ENCODE peak calls at places on chromosomes 5 and 9, in four cellular contexts. One of them, this sample, is unnamed.

GRCh38 chr5:88190106-88190834 is 78.4 kb downstream of the TMEM161B start:
- DNase-seq in esophagus squamous epithelium: no peak
- DNase-seq in tibial nerve: no peak
- DNase-seq in psoas muscle: no peak
- DNase-seq in this sample: no peak

GRCh38 chr5:152051499-152052454 is 127.1 kb upstream of the GLRA1 start:
- DNase-seq in esophagus squamous epithelium: no peak
- DNase-seq in tibial nerve: no peak
- DNase-seq in psoas muscle: no peak
- DNase-seq in this sample: no peak

GRCh38 chr5:55933377-55934116 is 61.2 kb downstream of the IL6ST start:
- DNase-seq in esophagus squamous epithelium: no peak
- DNase-seq in tibial nerve: no peak
- DNase-seq in psoas muscle: no peak
- DNase-seq in this sample: no peak

GRCh38 chr5:1540166-1540565 is 16.4 kb upstream of the LPCAT1 start:
- DNase-seq in esophagus squamous epithelium: no peak
- DNase-seq in tibial nerve: no peak
- DNase-seq in psoas muscle: peak
- DNase-seq in this sample: peak

GRCh38 chr9:124522121-124523098 is 15.2 kb upstream of the NR5A1 start:
- DNase-seq in esophagus squamous epithelium: no peak
- DNase-seq in tibial nerve: no peak
- DNase-seq in psoas muscle: no peak
- DNase-seq in this sample: no peak

GRCh38 chr5:152505442-152506042 is 100.5 kb upstream of the NMUR2 start:
- DNase-seq in esophagus squamous epithelium: no peak
- DNase-seq in tibial nerve: peak
- DNase-seq in psoas muscle: no peak
- DNase-seq in this sample: peak

GRCh38 chr5:143592648-143593047 is 189.2 kb upstream of the NR3C1 start:
- DNase-seq in esophagus squamous epithelium: no peak
- DNase-seq in tibial nerve: peak
- DNase-seq in psoas muscle: no peak
- DNase-seq in this sample: no peak

GRCh38 chr9:99433555-99433954 is 211.5 kb downstream of the SEC61B start:
- DNase-seq in esophagus squamous epithelium: no peak
- DNase-seq in tibial nerve: no peak
- DNase-seq in psoas muscle: peak
- DNase-seq in this sample: no peak

GRCh38 chr5:1840741-1841521 is 39.7 kb downstream of the NDUFS6 start:
- DNase-seq in esophagus squamous epithelium: no peak
- DNase-seq in tibial nerve: no peak
- DNase-seq in psoas muscle: no peak
- DNase-seq in this sample: no peak

GRCh38 chr5:147887925-147888324 is 9.4 kb downstream of the SCGB3A2 start:
- DNase-seq in esophagus squamous epithelium: no peak
- DNase-seq in tibial nerve: no peak
- DNase-seq in psoas muscle: no peak
- DNase-seq in this sample: no peak

GRCh38 chr9:134172198-134173126 is 8.1 kb upstream of the RNU6ATAC start:
- DNase-seq in esophagus squamous epithelium: no peak
- DNase-seq in tibial nerve: no peak
- DNase-seq in psoas muscle: peak
- DNase-seq in this sample: no peak

GRCh38 chr5:52802272-52803011 is 14.7 kb downstream of the ITGA1 start:
- DNase-seq in esophagus squamous epithelium: no peak
- DNase-seq in tibial nerve: no peak
- DNase-seq in psoas muscle: no peak
- DNase-seq in this sample: no peak

GRCh38 chr5:93579561-93580386 is 1.2 kb downstream of the NR2F1-AS1 start:
- DNase-seq in esophagus squamous epithelium: no peak
- DNase-seq in tibial nerve: no peak
- DNase-seq in psoas muscle: no peak
- DNase-seq in this sample: no peak

GRCh38 chr5:14714706-14715105 is 50.2 kb downstream of the OTULIN start:
- DNase-seq in esophagus squamous epithelium: no peak
- DNase-seq in tibial nerve: no peak
- DNase-seq in psoas muscle: peak
- DNase-seq in this sample: no peak

GRCh38 chr9:74858753-74859414 is 28.8 kb downstream of the TRPM6 start:
- DNase-seq in esophagus squamous epithelium: no peak
- DNase-seq in tibial nerve: no peak
- DNase-seq in psoas muscle: no peak
- DNase-seq in this sample: no peak

GRCh38 chr5:21199087-21199486 is 1211.1 kb upstream of the CDH18 start:
- DNase-seq in esophagus squamous epithelium: no peak
- DNase-seq in tibial nerve: no peak
- DNase-seq in psoas muscle: no peak
- DNase-seq in this sample: no peak

DNA sequence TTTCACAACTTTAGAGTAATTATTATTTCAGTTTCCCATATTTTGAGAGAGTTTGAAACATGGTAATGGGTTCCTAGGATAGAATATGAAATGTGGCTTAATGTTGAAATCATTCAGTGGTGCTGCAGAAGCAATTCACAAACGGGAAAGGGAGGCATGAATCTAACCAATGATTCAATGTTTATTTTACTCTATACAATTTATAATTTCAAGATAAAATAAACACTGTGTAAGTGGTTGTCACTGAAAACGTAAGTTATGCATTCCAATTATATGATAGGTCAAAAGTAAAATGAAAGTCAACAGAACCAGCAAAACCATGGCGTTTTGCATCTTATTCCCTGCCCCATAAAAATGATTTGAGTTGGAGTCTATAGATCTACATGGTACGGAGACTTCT is 1207.1 kb upstream of the CDH18 start:
- DNase-seq in esophagus squamous epithelium: no peak
- DNase-seq in tibial nerve: no peak
- DNase-seq in psoas muscle: no peak
- DNase-seq in this sample: no peak
- H3K27ac ChIP-seq in esophagus squamous epithelium: no peak
- H3K27ac ChIP-seq in tibial nerve: no peak
- H3K27ac ChIP-seq in psoas muscle: no peak
- H3K27ac ChIP-seq in this sample: no peak

DNA sequence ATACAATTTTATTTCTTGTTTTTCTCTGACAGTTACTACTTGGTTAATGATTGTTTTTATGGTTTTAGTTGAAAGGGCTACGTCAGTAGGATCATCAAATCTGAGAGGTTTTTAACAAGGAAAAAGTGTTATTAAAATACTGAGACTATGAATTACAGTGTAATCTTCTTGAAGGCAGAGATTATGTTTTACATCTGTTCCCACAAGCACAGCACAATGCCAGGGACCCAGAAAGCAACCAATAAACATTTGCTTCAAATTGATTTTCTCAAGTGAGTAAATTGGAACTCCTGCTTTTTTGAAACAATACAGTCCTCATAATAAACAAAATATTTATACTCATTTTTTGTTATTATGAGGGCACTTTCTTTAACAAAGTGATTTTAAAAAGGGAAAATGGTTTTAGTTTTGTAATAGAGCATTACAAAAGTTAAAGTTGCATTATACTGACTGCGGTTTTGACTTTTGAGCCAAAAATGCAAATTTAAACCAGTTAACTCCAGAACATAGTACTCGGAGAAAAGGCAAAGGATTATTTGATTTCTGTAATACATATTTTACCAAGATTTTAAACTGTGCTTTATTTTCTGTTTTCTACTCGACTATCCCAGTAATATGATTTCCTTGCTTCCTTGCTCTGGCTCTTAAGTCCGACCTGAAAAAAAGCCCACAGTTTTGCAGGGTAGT is 176.9 kb downstream of the GDNF start:
- DNase-seq in esophagus squamous epithelium: no peak
- DNase-seq in tibial nerve: no peak
- DNase-seq in psoas muscle: no peak
- DNase-seq in this sample: no peak
- H3K27ac ChIP-seq in esophagus squamous epithelium: no peak
- H3K27ac ChIP-seq in tibial nerve: no peak
- H3K27ac ChIP-seq in psoas muscle: no peak
- H3K27ac ChIP-seq in this sample: no peak

GRCh38 chr5:131265318-131265803 is 1.5 kb downstream of the CDC42SE2 start:
- DNase-seq in esophagus squamous epithelium: no peak
- DNase-seq in tibial nerve: no peak
- DNase-seq in psoas muscle: no peak
- DNase-seq in this sample: no peak
- H3K27ac ChIP-seq in esophagus squamous epithelium: peak
- H3K27ac ChIP-seq in tibial nerve: no peak
- H3K27ac ChIP-seq in psoas muscle: peak
- H3K27ac ChIP-seq in this sample: no peak

DNA sequence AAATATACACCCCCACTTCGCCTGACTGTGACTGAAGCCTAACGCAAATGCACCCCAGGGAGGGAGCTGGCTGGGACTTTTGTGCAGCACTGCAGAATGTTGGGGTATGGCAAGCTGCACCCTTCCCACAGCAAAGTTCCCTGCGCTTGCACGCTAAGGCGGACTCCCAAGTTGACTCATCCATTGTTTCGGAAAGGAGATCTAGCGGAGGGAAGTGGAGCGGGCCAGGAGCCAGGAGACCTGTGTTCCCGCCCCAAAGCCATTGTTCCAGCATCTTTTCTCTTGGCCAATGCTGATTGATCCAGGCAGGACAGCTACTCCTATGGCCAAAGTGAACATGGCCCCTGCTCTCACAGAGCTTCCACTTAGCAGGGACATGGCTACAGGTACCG is 202.9 kb downstream of the AOPEP start:
- DNase-seq in esophagus squamous epithelium: no peak
- DNase-seq in tibial nerve: no peak
- DNase-seq in psoas muscle: no peak
- DNase-seq in this sample: peak
- H3K27ac ChIP-seq in esophagus squamous epithelium: peak
- H3K27ac ChIP-seq in tibial nerve: no peak
- H3K27ac ChIP-seq in psoas muscle: peak
- H3K27ac ChIP-seq in this sample: peak

DNA sequence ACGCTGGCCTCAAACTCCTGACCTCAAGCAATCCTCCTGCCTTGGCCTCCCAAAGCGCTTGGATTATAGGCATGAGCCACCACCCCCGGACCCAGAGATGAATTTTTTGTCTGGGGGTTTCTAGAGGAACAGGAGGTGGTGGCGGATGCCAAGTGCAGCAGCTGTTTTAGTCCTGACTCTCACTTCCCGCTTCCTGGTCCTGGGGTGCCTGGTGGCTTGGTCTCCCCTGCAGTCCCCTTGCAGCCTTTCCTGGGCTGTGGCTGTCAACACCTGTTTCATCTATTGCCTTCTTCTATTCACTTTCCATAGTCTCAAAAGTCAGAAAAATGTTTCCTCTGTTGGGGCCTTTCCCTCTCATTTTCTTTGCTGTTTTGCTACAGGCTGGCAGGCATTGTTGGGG is 6.5 kb upstream of the NHP2 start:
- DNase-seq in esophagus squamous epithelium: no peak
- DNase-seq in tibial nerve: no peak
- DNase-seq in psoas muscle: no peak
- DNase-seq in this sample: no peak
- H3K27ac ChIP-seq in esophagus squamous epithelium: no peak
- H3K27ac ChIP-seq in tibial nerve: no peak
- H3K27ac ChIP-seq in psoas muscle: no peak
- H3K27ac ChIP-seq in this sample: no peak

GRCh38 chr9:112719292-112719691 is 1.4 kb upstream of the INIP start:
- DNase-seq in esophagus squamous epithelium: no peak
- DNase-seq in tibial nerve: no peak
- DNase-seq in psoas muscle: no peak
- DNase-seq in this sample: no peak
- H3K27ac ChIP-seq in esophagus squamous epithelium: no peak
- H3K27ac ChIP-seq in tibial nerve: no peak
- H3K27ac ChIP-seq in psoas muscle: no peak
- H3K27ac ChIP-seq in this sample: peak

GRCh38 chr9:137019891-137020683 is 8.0 kb downstream of the ABCA2 start:
- DNase-seq in esophagus squamous epithelium: no peak
- DNase-seq in tibial nerve: no peak
- DNase-seq in psoas muscle: no peak
- DNase-seq in this sample: no peak
- H3K27ac ChIP-seq in esophagus squamous epithelium: no peak
- H3K27ac ChIP-seq in tibial nerve: no peak
- H3K27ac ChIP-seq in psoas muscle: no peak
- H3K27ac ChIP-seq in this sample: no peak